ENCODE peak calls at places on chromosomes 6 and 20, in nine cellular contexts. B, Y, N, J, W, R, K, I and T are unnamed samples.

GRCh38 chr6:11350294-11350693 is 117.8 kb upstream of the NEDD9 start:
- DNase-seq in W (no peak), N (no peak), I (peak), Y (peak), R (no peak), J (no peak), K (no peak), B (peak), T (peak)

GRCh38 chr6:128357391-128358110 is 162.8 kb downstream of the PTPRK start:
- DNase-seq in W (no peak), Y (no peak), N (no peak), J (no peak), I (no peak), B (no peak), K (no peak), R (no peak), T (no peak)

GRCh38 chr6:162271922-162272321 is 455.6 kb downstream of the PRKN start:
- DNase-seq in B (no peak), Y (no peak), I (no peak), N (no peak), J (no peak), K (no peak), W (no peak), R (no peak), T (no peak)

GRCh38 chr6:14094721-14095120 is 22.9 kb upstream of the CD83 start:
- DNase-seq in I (no peak), B (no peak), W (no peak), N (no peak), J (no peak), K (no peak), Y (no peak), R (no peak), T (no peak)

GRCh38 chr6:89364586-89364985 is 12.1 kb upstream of the UBE2J1 start:
- DNase-seq in W (no peak), N (no peak), R (no peak), K (no peak), J (no peak), I (no peak), B (no peak), Y (no peak), T (no peak)

GRCh38 chr20:41011551-41012067 is 17.0 kb upstream of the TOP1 start:
- DNase-seq in K (no peak), B (no peak), J (no peak), Y (no peak), W (no peak), I (peak), N (no peak), R (no peak), T (no peak)

GRCh38 chr6:37113976-37114375 is 56.0 kb upstream of the PIM1 start:
- DNase-seq in N (no peak), W (no peak), I (no peak), B (no peak), Y (no peak), R (no peak), J (no peak), K (no peak), T (no peak)

GRCh38 chr6:157155838-157156237 is 167.5 kb downstream of the TMEM242 start:
- DNase-seq in W (no peak), Y (no peak), I (no peak), K (no peak), N (no peak), B (no peak), J (no peak), R (peak), T (no peak)

GRCh38 chr6:33599413-33599911 is 19.4 kb upstream of the BAK1 start:
- DNase-seq in W (no peak), R (no peak), Y (no peak), K (no peak), J (no peak), N (no peak), B (no peak), I (no peak), T (no peak)

GRCh38 chr6:121526282-121526681 is 90.8 kb downstream of the GJA1 start:
- DNase-seq in B (no peak), Y (no peak), R (no peak), N (no peak), W (no peak), I (no peak), K (no peak), J (no peak), T (no peak)

GRCh38 chr6:157063935-157064322 is 259.4 kb downstream of the TMEM242 start:
- DNase-seq in W (no peak), I (no peak), J (no peak), Y (no peak), K (no peak), R (no peak), B (no peak), N (no peak), T (no peak)

GRCh38 chr20:1294497-1294896 is 28.4 kb downstream of the SNPH start:
- DNase-seq in Y (no peak), R (no peak), J (no peak), N (no peak), W (no peak), K (no peak), B (no peak), I (no peak), T (no peak)

GRCh38 chr20:12414446-12415274 is 497.0 kb downstream of the BTBD3 start:
- DNase-seq in R (peak), W (no peak), I (no peak), Y (no peak), J (no peak), B (no peak), N (no peak), K (no peak), T (peak)

GRCh38 chr20:42204261-42204660 is 586.1 kb upstream of the CHD6 start:
- DNase-seq in K (no peak), J (no peak), W (no peak), I (no peak), R (peak), N (no peak), Y (no peak), B (peak), T (peak)

GRCh38 chr6:90715093-90715655 is 128.3 kb upstream of the MAP3K7 start:
- DNase-seq in R (peak), K (no peak), Y (no peak), B (no peak), N (no peak), W (no peak), J (no peak), I (no peak), T (no peak)

GRCh38 chr6:35024601-35025054 is 116.5 kb downstream of the TCP11 start:
- DNase-seq in K (no peak), W (no peak), Y (peak), N (peak), R (peak), J (peak), I (peak), B (peak), T (peak)

GRCh38 chr6:131776986-131777385 is 30.8 kb upstream of the ENPP1 start:
- DNase-seq in N (no peak), B (no peak), J (no peak), I (no peak), W (no peak), R (no peak), Y (no peak), K (no peak), T (no peak)

GRCh38 chr6:33692078-33692759 is 19.3 kb downstream of the UQCC2 start:
- DNase-seq in B (no peak), W (no peak), Y (peak), R (peak), K (no peak), I (no peak), N (peak), J (no peak), T (peak)

GRCh38 chr6:161353208-161353613 is 79.3 kb upstream of the AGPAT4 start:
- DNase-seq in R (peak), W (no peak), K (no peak), N (no peak), Y (no peak), J (no peak), B (no peak), I (no peak), T (no peak)

GRCh38 chr6:75378101-75378500 is 93.5 kb upstream of the TMEM30A start:
- DNase-seq in N (no peak), J (no peak), W (no peak), Y (no peak), R (no peak), B (no peak), K (no peak), I (no peak), T (no peak)

DNA sequence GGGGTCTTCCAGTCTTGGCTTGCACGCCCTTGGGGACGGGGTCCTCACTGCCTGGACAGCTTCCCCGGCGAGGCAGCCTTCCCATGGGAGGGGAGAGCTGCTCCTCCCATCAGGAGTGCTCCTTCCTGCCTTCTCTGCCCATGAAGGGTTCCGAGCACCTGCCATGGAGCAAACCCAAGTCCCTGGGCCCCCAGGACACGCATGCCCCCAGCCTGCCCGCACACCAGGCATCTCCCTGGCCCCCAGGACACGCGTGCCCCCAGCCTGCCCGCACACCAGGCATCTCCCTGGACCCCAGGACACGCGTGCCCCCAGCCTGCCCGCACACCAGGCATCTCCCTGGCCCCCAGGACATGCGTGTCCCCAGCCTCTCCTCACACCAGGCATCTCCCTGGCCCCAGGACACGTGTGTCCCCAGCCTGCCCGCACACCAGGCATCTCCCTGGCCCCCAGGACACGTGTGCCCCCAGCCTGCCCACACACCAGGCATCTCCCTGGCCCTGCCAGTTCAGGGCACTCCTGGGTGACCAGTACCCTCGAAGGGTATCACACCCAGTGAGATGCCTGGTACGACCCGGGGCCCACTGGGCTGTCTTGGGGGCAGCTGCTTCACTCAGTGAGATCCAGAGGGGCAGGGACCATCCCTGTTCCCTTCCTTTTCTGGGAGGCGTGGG is 21.7 kb downstream of the COL20A1 start:
- DNase-seq in J (peak), K (no peak), N (peak), W (no peak), Y (no peak), B (no peak), I (no peak), R (no peak), T (no peak)
- H3K4me3 ChIP-seq in J (no peak), K (no peak), N (no peak), W (no peak), Y (no peak), B (no peak), I (no peak), R (no peak), T (no peak)

GRCh38 chr20:62822788-62823651 is 6.2 kb downstream of the COL9A3 start:
- DNase-seq in W (no peak), R (no peak), Y (no peak), I (no peak), B (peak), K (no peak), N (no peak), J (no peak), T (peak)

GRCh38 chr20:62825288-62825993 is 8.6 kb downstream of the COL9A3 start:
- DNase-seq in N (peak), B (no peak), K (no peak), R (no peak), Y (no peak), J (no peak), W (no peak), I (no peak), T (peak)

GRCh38 chr20:62823688-62824475 is 7.0 kb downstream of the COL9A3 start:
- DNase-seq in K (no peak), B (peak), R (no peak), N (peak), J (no peak), W (no peak), Y (no peak), I (no peak), T (no peak)

GRCh38 chr20:62825994-62826645 is 9.3 kb downstream of the COL9A3 start:
- DNase-seq in I (no peak), J (no peak), Y (no peak), B (no peak), N (peak), K (no peak), R (no peak), W (no peak), T (no peak)

DNA sequence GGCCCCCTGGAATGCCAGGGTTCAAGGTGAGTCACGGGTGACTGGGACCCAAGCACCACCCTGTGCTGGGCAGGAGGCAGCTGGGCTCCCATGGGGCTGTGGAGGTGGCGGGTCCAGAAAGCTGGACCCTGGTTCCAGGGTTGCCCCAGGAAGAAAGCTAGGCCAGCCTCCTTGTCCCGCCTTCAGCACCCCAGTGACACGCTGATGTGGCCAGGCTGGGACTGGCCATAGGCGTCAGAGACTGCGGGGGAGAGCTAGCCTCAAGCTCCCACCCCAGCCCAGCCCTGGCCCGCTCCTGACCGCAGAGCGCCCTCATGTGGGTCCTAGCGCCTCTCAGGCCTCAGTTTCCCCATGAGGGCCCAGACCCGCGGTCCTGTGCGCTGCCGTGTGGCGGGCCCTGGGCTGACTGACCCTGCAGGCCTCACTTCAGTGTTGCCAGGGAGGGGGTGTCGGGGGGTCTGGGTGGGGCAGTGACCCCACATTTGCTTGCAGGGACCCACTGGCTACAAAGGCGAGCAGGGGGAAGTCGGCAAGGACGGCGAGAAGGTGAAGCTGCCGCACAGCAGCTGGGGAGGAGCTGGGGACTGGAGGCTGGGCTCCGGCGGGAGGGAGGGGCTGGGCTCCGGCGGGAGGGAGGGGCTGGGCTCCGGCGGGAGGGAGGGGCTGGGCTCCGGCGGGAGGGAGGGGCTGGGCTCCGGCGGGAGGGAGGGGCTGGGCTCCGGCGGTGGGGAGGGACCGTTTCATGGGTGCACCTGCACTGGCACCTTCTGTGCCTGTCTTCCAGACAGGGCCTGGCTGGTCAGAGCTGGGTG is 7.8 kb downstream of the COL9A3 start:
- DNase-seq in Y (no peak), R (peak), B (no peak), I (peak), K (no peak), N (peak), W (no peak), J (no peak), T (peak)
- H3K4me3 ChIP-seq in Y (no peak), R (peak), B (no peak), I (peak), K (peak), N (no peak), W (no peak), J (no peak), T (no peak)

DNA sequence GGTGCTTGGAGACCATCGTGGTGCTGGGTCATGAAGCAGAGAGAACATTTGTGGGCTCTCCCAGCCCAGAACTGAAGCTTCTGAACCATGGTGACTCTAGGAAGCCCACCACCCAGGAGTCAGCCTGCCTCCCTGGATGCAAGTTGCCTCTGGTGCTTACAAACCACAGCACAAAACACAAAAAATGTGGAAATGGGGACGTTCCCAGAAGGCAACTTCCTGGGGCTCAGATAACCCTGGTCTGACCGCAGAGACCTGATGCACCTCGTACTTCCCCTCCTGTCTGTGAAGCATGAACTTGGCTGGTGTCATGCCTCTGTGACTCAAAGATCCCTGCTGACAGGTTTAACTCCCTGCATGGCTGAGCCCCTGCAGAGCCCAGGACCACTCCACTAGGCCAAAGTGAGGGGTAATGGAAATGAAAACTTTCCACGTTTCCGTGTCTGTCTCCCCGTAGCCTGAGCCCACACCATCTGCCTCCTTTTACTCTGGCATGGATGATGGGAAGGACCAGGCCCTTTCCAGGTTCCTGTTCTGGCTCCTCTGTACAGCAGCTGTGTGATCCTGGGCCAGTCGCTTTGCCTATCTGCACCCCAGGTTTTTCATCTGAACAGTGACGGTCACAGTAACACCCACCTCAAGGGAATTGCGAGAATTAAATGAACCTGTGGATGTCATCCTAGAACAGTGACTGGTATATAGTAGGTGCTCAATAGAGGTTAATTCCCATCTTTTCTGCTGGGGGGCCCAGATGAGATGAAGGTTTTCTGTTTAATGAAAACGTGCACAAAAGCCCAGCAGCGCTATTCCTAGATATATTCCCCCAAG is 57.7 kb downstream of the PPP1R16B start:
- DNase-seq in J (no peak), B (no peak), K (no peak), W (no peak), R (no peak), Y (no peak), N (no peak), I (no peak), T (no peak)
- H3K4me3 ChIP-seq in J (no peak), B (no peak), K (no peak), W (no peak), R (no peak), Y (no peak), N (no peak), I (no peak), T (no peak)

GRCh38 chr6:169212897-169213813 is 40.5 kb downstream of the THBS2 start:
- DNase-seq in R (peak), I (peak), B (peak), K (peak), J (peak), Y (peak), W (peak), N (peak), T (peak)
- H3K4me3 ChIP-seq in R (no peak), I (peak), B (no peak), K (peak), J (peak), Y (peak), W (peak), N (no peak), T (no peak)

GRCh38 chr20:24147961-24148360 is 159.4 kb upstream of the GGTLC1 start:
- DNase-seq in Y (no peak), R (no peak), J (no peak), N (no peak), B (no peak), W (no peak), K (no peak), I (no peak), T (no peak)

GRCh38 chr20:24147479-24147878 is 158.9 kb upstream of the GGTLC1 start:
- DNase-seq in N (no peak), K (no peak), I (no peak), B (no peak), R (no peak), Y (no peak), J (no peak), W (no peak), T (no peak)

GRCh38 chr20:24146231-24146634 is 157.7 kb upstream of the GGTLC1 start:
- DNase-seq in K (no peak), I (no peak), W (no peak), B (peak), N (no peak), R (no peak), Y (peak), J (no peak), T (no peak)

GRCh38 chr20:24141111-24141510 is 152.5 kb upstream of the GGTLC1 start:
- DNase-seq in W (peak), B (no peak), K (no peak), J (no peak), R (no peak), Y (no peak), N (no peak), I (no peak), T (no peak)

GRCh38 chr20:24144371-24144770 is 155.8 kb upstream of the GGTLC1 start:
- DNase-seq in Y (no peak), K (no peak), N (no peak), B (no peak), W (no peak), J (no peak), R (no peak), I (no peak), T (no peak)
- H3K4me3 ChIP-seq in Y (no peak), K (no peak), N (no peak), B (no peak), W (no peak), J (no peak), R (no peak), I (no peak), T (no peak)